ENCODE peak calls at places on chromosomes 16 and 17, in five cellular contexts. T, F, D, Q and A are unnamed samples.

GRCh38 chr16:65661451-65661850 is 539.6 kb upstream of the CDH11 start:
- DNase-seq in Q (no peak), T (no peak), D (no peak), F (no peak), A (no peak)

GRCh38 chr17:43713494-43714162 is 45.0 kb downstream of the SOST start:
- DNase-seq in D (no peak), T (peak), Q (no peak), F (no peak), A (no peak)

GRCh38 chr16:19148189-19148588 is 19.9 kb upstream of the SYT17 start:
- DNase-seq in D (no peak), F (no peak), T (no peak), Q (no peak), A (no peak)

GRCh38 chr17:4525691-4526397 is 27.2 kb downstream of the SPNS2 start:
- DNase-seq in T (no peak), Q (no peak), D (no peak), F (no peak), A (no peak)

GRCh38 chr17:33121272-33121671 is 129.6 kb downstream of the SPACA3 start:
- DNase-seq in D (no peak), T (no peak), Q (no peak), F (no peak), A (no peak)

GRCh38 chr17:80948961-80949450 is 42.6 kb upstream of the CHMP6 start:
- DNase-seq in Q (no peak), D (no peak), F (peak), T (no peak), A (no peak)

GRCh38 chr17:39666601-39667261 is 1.5 kb upstream of the PNMT start:
- DNase-seq in Q (no peak), T (no peak), D (no peak), F (no peak), A (no peak)

GRCh38 chr17:38510424-38511125 is 82.3 kb downstream of the ARHGAP23 start:
- DNase-seq in Q (no peak), F (no peak), D (no peak), T (peak), A (no peak)

GRCh38 chr17:14672830-14673229 is 371.9 kb downstream of the HS3ST3B1 start:
- DNase-seq in D (no peak), Q (peak), F (no peak), T (no peak), A (no peak)
- H3K4me3 ChIP-seq in D (no peak), Q (no peak), F (no peak), T (no peak), A (no peak)

DNA sequence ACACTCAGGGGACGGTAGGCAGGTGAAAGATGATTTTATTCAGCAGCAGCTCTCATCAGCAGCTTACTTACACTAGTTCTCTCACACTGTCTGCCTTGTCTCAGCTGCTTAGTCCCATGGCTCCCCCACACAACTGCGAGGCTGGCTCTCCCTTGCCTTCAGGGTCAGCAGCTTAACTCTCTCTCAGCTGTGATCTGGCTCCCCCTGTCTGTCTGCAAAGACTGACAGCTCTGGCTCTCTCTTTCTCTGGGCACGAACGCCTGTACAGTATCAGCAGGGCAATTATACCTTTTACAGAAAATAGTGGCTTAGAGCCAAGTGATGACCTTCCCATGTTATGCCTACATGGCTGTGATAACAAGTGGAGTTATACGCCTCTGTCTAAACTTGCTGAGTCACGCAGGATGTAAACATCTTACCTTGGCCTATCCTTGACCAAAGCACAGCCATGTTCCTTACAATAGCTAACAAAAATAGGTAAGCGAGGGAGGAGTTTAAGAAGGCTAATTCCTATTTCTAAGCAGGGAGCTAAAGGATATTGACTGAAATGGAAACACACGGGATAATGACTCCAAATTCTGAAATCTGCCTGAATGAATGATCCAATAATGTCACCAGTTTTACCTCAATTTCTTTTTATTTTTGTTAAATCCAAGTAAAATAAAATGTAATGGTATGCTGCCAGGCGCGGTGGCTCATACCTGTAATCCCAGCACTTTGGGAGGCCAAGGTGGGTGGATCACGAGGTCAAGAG is 1.1 kb upstream of the NDUFAB1 start:
- DNase-seq in T (peak), D (no peak), F (no peak), Q (no peak), A (peak)
- TF ChIP-seq CTCF in T (peak), D (no peak), F (no peak), Q (peak), A (peak)

DNA sequence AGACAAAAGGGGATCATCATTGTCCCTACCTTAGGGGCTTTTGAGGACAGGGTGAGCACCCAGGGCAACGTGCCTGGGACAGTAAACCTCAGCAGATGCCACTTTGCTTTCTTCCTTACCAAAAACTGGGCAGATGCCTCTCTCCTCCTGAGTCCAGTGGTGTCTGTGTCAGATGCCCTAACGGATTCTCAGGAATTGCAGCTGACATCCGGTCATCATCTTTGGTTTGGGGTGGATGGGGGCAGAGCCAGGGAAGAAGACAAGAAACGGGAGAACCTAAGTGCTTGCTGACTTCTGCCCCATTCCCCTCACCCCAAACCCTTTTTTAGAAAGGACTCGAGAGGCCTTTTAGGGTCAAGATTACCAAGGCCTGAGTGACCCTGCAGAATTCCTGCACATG is 187.5 kb downstream of the MSI2 start:
- DNase-seq in D (no peak), F (no peak), T (no peak), Q (no peak), A (no peak)
- H3K4me3 ChIP-seq in D (no peak), F (no peak), T (no peak), Q (no peak), A (no peak)

GRCh38 chr17:8953152-8953885 is 12.2 kb downstream of the PIK3R5 start:
- DNase-seq in T (no peak), F (no peak), D (no peak), Q (no peak), A (no peak)
- TF ChIP-seq CTCF in T (no peak), F (no peak), D (no peak), Q (no peak), A (no peak)